ENCODE peak calls at places on chromosome 15, in ten cellular contexts. L is NCI-H2081; S is activated T-helper 1 cell treated with anti-CD3 and anti-CD28 coated beads, Interleukin-12 subunit alpha, Interleukin-12 subunit beta, Interleukin-2, Interleukin-4 antibody, amounts not matched to agents 30 ng/mL and 10 ng/mL and 1 ng/mL, durations not matched to agents 14 hours and 24 hours and 36 hours; U is adipocyte; C is lung; Y is stimulated activated CD8-positive, alpha-beta memory T cell treated with anti-CD3 and anti-CD28 coated beads, Interleukin-4, amount 100 ng/mL, for 24 hours; V is NCI-H1092; Q is SK-MEL-5; N is C1 segment of cervical spinal cord; O is left ventricle myocardium inferior. W is an unnamed sample.

GRCh38 chr15:38687340-38687739 is 122.7 kb upstream of the RASGRP1 start:
- DNase-seq in L (no peak), S (no peak), U (peak), C (no peak), Y (no peak), V (no peak), Q (no peak), N (no peak), O (no peak), W (no peak)

GRCh38 chr15:42106278-42106677 is 11.9 kb upstream of the PLA2G4D start:
- DNase-seq in L (no peak), S (no peak), U (no peak), C (peak), Y (no peak), V (no peak), Q (no peak), N (no peak), O (no peak), W (no peak)

GRCh38 chr15:25810631-25811077 is 52.5 kb downstream of the ATP10A start:
- DNase-seq in L (no peak), S (no peak), U (no peak), C (no peak), Y (no peak), V (no peak), Q (no peak), N (no peak), O (no peak), W (no peak)

GRCh38 chr15:95624100-95624499 is 706.4 kb upstream of the NR2F2 start:
- DNase-seq in L (no peak), S (no peak), U (peak), C (no peak), Y (no peak), V (no peak), Q (no peak), N (no peak), O (no peak), W (no peak)

GRCh38 chr15:74889390-74889881 is 406 bp upstream of the MPI start:
- DNase-seq in L (peak), S (no peak), U (peak), C (no peak), Y (no peak), V (no peak), Q (no peak), N (peak), O (peak), W (no peak)

GRCh38 chr15:39453500-39454073 is 127.3 kb upstream of the THBS1 start:
- DNase-seq in L (no peak), S (no peak), U (no peak), C (no peak), Y (no peak), V (no peak), Q (no peak), N (no peak), O (no peak), W (no peak)

GRCh38 chr15:80580107-80580506 is 115.0 kb upstream of the ABHD17C start:
- DNase-seq in L (no peak), S (no peak), U (peak), C (no peak), Y (no peak), V (no peak), Q (peak), N (no peak), O (no peak), W (peak)

GRCh38 chr15:91032919-91033803 is 10.8 kb upstream of the VPS33B start:
- DNase-seq in L (peak), S (peak), U (peak), C (peak), Y (peak), V (peak), Q (peak), N (no peak), O (peak), W (peak)

GRCh38 chr15:40002295-40002694 is 36.7 kb downstream of the SRP14 start:
- DNase-seq in L (no peak), S (no peak), U (no peak), C (no peak), Y (no peak), V (no peak), Q (no peak), N (no peak), O (no peak), W (peak)

GRCh38 chr15:41017051-41017735 is 63.9 kb downstream of the CHAC1 start:
- DNase-seq in L (no peak), S (no peak), U (no peak), C (no peak), Y (no peak), V (no peak), Q (peak), N (peak), O (no peak), W (no peak)

GRCh38 chr15:70492240-70493177 is 270.8 kb downstream of the UACA start:
- DNase-seq in L (no peak), S (peak), U (peak), C (peak), Y (peak), V (no peak), Q (peak), N (peak), O (peak), W (peak)

GRCh38 chr15:79453446-79453845 is 21.3 kb downstream of the MINAR1 start:
- DNase-seq in L (no peak), S (no peak), U (no peak), C (peak), Y (no peak), V (no peak), Q (no peak), N (no peak), O (no peak), W (no peak)

GRCh38 chr15:72227720-72228119 is 3.3 kb downstream of the PKM start:
- DNase-seq in L (no peak), S (no peak), U (no peak), C (no peak), Y (no peak), V (no peak), Q (no peak), N (no peak), O (no peak), W (no peak)

GRCh38 chr15:85551221-85551832 is 170.9 kb downstream of the AKAP13 start:
- DNase-seq in L (no peak), S (no peak), U (peak), C (no peak), Y (no peak), V (no peak), Q (no peak), N (no peak), O (no peak), W (no peak)

GRCh38 chr15:83682476-83683162 is 28.7 kb downstream of the ADAMTSL3 start:
- DNase-seq in L (no peak), S (no peak), U (no peak), C (no peak), Y (no peak), V (no peak), Q (no peak), N (no peak), O (no peak), W (no peak)

GRCh38 chr15:59616390-59616789 is 4.8 kb downstream of the GCNT3 start:
- DNase-seq in L (peak), S (no peak), U (no peak), C (no peak), Y (no peak), V (no peak), Q (no peak), N (no peak), O (no peak), W (no peak)

GRCh38 chr15:80640546-80641121 is 54.5 kb upstream of the ABHD17C start:
- DNase-seq in L (no peak), S (no peak), U (no peak), C (no peak), Y (no peak), V (no peak), Q (no peak), N (no peak), O (no peak), W (no peak)

GRCh38 chr15:63930034-63930433 is 96.3 kb upstream of the HERC1 start:
- DNase-seq in L (no peak), S (no peak), U (no peak), C (no peak), Y (no peak), V (no peak), Q (no peak), N (no peak), O (no peak), W (no peak)

W was measured in RWPE1.